ENCODE peak calls at places on chromosomes 1 and 21, in nine cellular contexts. U, D, K, Z, S, G, J, R and M are unnamed samples.

GRCh38 chr1:111290640-111291039 is at the start of gene CHIA:
- DNase-seq in U (no peak), D (no peak), K (no peak), Z (no peak), S (no peak), G (peak), J (no peak), R (no peak), M (no peak)

GRCh38 chr1:218259339-218259738 is 25.8 kb upstream of the RRP15 start:
- DNase-seq in U (no peak), D (no peak), K (no peak), Z (no peak), S (no peak), G (no peak), J (no peak), R (no peak), M (no peak)

GRCh38 chr1:116168277-116169032 is 57.3 kb downstream of the MAB21L3 start:
- DNase-seq in U (peak), D (peak), K (peak), Z (peak), S (peak), G (no peak), J (peak), R (peak), M (peak)

GRCh38 chr1:195604287-195604686 is 1004.0 kb downstream of the KCNT2 start:
- DNase-seq in U (no peak), D (peak), K (no peak), Z (no peak), S (no peak), G (peak), J (no peak), R (no peak), M (no peak)

GRCh38 chr21:37800496-37801061 is 115.7 kb downstream of the KCNJ6 start:
- DNase-seq in U (no peak), D (no peak), K (no peak), Z (no peak), S (no peak), G (no peak), J (no peak), R (no peak), M (no peak)

GRCh38 chr1:53542551-53542950 is 83.4 kb downstream of the DMRTB1 start:
- DNase-seq in U (no peak), D (no peak), K (no peak), Z (no peak), S (no peak), G (no peak), J (no peak), R (no peak), M (no peak)

GRCh38 chr1:154809436-154810413 is 60.4 kb downstream of the KCNN3 start:
- DNase-seq in U (no peak), D (peak), K (peak), Z (no peak), S (no peak), G (peak), J (no peak), R (no peak), M (peak)

GRCh38 chr1:5692649-5693048 is 299.6 kb downstream of the NPHP4 start:
- DNase-seq in U (no peak), D (no peak), K (no peak), Z (no peak), S (no peak), G (no peak), J (no peak), R (no peak), M (no peak)

GRCh38 chr1:43427524-43427923 is 26.2 kb downstream of the HYI start:
- DNase-seq in U (no peak), D (no peak), K (no peak), Z (no peak), S (no peak), G (no peak), J (no peak), R (no peak), M (no peak)

GRCh38 chr1:61056674-61057439 is 25.5 kb upstream of the NFIA start:
- DNase-seq in U (no peak), D (peak), K (peak), Z (no peak), S (no peak), G (peak), J (peak), R (peak), M (peak)

GRCh38 chr1:32989160-32989894 is 24.7 kb upstream of the RNF19B start:
- DNase-seq in U (no peak), D (peak), K (peak), Z (no peak), S (no peak), G (peak), J (peak), R (peak), M (peak)

GRCh38 chr1:157407917-157408525 is 144.3 kb downstream of the FCRL5 start:
- DNase-seq in U (no peak), D (no peak), K (no peak), Z (no peak), S (no peak), G (no peak), J (no peak), R (no peak), M (no peak)

GRCh38 chr1:193701729-193702128 is 515.3 kb upstream of the B3GALT2 start:
- DNase-seq in U (no peak), D (no peak), K (no peak), Z (no peak), S (no peak), G (no peak), J (no peak), R (no peak), M (no peak)

GRCh38 chr1:25786887-25787286 is 13.1 kb upstream of the SELENON start:
- DNase-seq in U (no peak), D (peak), K (no peak), Z (no peak), S (no peak), G (peak), J (no peak), R (no peak), M (no peak)

GRCh38 chr1:56415258-56415657 is 164.1 kb downstream of the PLPP3 start:
- DNase-seq in U (no peak), D (no peak), K (no peak), Z (no peak), S (no peak), G (peak), J (no peak), R (no peak), M (no peak)

GRCh38 chr1:205068457-205069035 is 15.7 kb downstream of the TMEM81 start:
- DNase-seq in U (no peak), D (no peak), K (no peak), Z (no peak), S (no peak), G (no peak), J (no peak), R (no peak), M (no peak)

GRCh38 chr1:245809361-245809760 is 654.6 kb downstream of the KIF26B start:
- DNase-seq in U (no peak), D (no peak), K (no peak), Z (no peak), S (no peak), G (no peak), J (no peak), R (no peak), M (no peak)

GRCh38 chr1:16617778-16618580 is 4.6 kb upstream of the NBPF1 start:
- DNase-seq in U (no peak), D (no peak), K (peak), Z (no peak), S (no peak), G (no peak), J (no peak), R (no peak), M (no peak)

GRCh38 chr1:115545791-115546733 is 95.7 kb upstream of the VANGL1 start:
- DNase-seq in U (no peak), D (peak), K (peak), Z (peak), S (no peak), G (peak), J (peak), R (no peak), M (peak)

GRCh38 chr1:202208458-202208857 is 14.9 kb downstream of the LGR6 start:
- DNase-seq in U (no peak), D (no peak), K (no peak), Z (no peak), S (no peak), G (no peak), J (no peak), R (no peak), M (no peak)

GRCh38 chr1:47201179-47201578 is 11.3 kb upstream of the PDZK1IP1 start:
- DNase-seq in U (no peak), D (peak), K (no peak), Z (no peak), S (no peak), G (no peak), J (no peak), R (no peak), M (no peak)

GRCh38 chr1:245380790-245381535 is 226.2 kb downstream of the KIF26B start:
- DNase-seq in U (no peak), D (no peak), K (no peak), Z (peak), S (no peak), G (no peak), J (no peak), R (no peak), M (peak)

GRCh38 chr1:93353286-93353685 is 7.6 kb downstream of the DR1 start:
- DNase-seq in U (no peak), D (no peak), K (no peak), Z (no peak), S (no peak), G (no peak), J (no peak), R (no peak), M (no peak)

GRCh38 chr1:14804626-14805025 is 206.1 kb downstream of the KAZN start:
- DNase-seq in U (no peak), D (no peak), K (peak), Z (peak), S (no peak), G (peak), J (no peak), R (no peak), M (peak)

GRCh38 chr1:26181586-26182371 is 4.5 kb downstream of the CNKSR1 start:
- DNase-seq in U (no peak), D (no peak), K (no peak), Z (no peak), S (no peak), G (peak), J (no peak), R (no peak), M (no peak)

GRCh38 chr1:15954316-15954715 is 21.6 kb downstream of the ZBTB17 start:
- DNase-seq in U (no peak), D (no peak), K (no peak), Z (no peak), S (no peak), G (no peak), J (no peak), R (no peak), M (no peak)

GRCh38 chr1:46747683-46748288 is 28.9 kb upstream of the EFCAB14 start:
- DNase-seq in U (no peak), D (peak), K (no peak), Z (peak), S (no peak), G (peak), J (peak), R (no peak), M (peak)

GRCh38 chr1:234125283-234125682 is 220.8 kb downstream of the SLC35F3 start:
- DNase-seq in U (peak), D (no peak), K (peak), Z (peak), S (peak), G (peak), J (no peak), R (peak), M (peak)

GRCh38 chr1:46394872-46395465 is 852 bp downstream of the FAAH start:
- DNase-seq in U (no peak), D (no peak), K (no peak), Z (no peak), S (no peak), G (no peak), J (peak), R (no peak), M (no peak)

GRCh38 chr1:113849072-113849471 is 22.4 kb downstream of the PTPN22 start:
- DNase-seq in U (no peak), D (no peak), K (no peak), Z (no peak), S (no peak), G (no peak), J (no peak), R (no peak), M (no peak)

GRCh38 chr1:10965621-10966226 is 46.7 kb upstream of the TARDBP start:
- DNase-seq in U (no peak), D (no peak), K (no peak), Z (no peak), S (no peak), G (no peak), J (no peak), R (peak), M (no peak)

GRCh38 chr1:51957618-51958017 is 32.9 kb downstream of the RAB3B start:
- DNase-seq in U (no peak), D (no peak), K (no peak), Z (no peak), S (no peak), G (no peak), J (no peak), R (no peak), M (peak)

GRCh38 chr1:39228263-39228662 is 23.8 kb downstream of the MACF1 start:
- DNase-seq in U (no peak), D (no peak), K (no peak), Z (no peak), S (no peak), G (no peak), J (no peak), R (no peak), M (no peak)

GRCh38 chr1:155648207-155649147 is 38.5 kb downstream of the MSTO1 start:
- DNase-seq in U (no peak), D (peak), K (no peak), Z (no peak), S (no peak), G (peak), J (peak), R (no peak), M (peak)

GRCh38 chr1:204448991-204449390 is 37.4 kb upstream of the PPP1R15B start:
- DNase-seq in U (no peak), D (no peak), K (no peak), Z (no peak), S (no peak), G (no peak), J (no peak), R (no peak), M (no peak)

GRCh38 chr21:44601596-44602473 is 1.4 kb downstream of the KRTAP10-7 start:
- DNase-seq in U (no peak), D (no peak), K (no peak), Z (no peak), S (no peak), G (no peak), J (no peak), R (no peak), M (no peak)

GRCh38 chr1:12279728-12280469 is 50.1 kb downstream of the VPS13D start:
- DNase-seq in U (no peak), D (no peak), K (no peak), Z (no peak), S (no peak), G (no peak), J (no peak), R (no peak), M (no peak)

GRCh38 chr1:109488201-109488600 is 4.5 kb downstream of the ATXN7L2 start:
- DNase-seq in U (no peak), D (no peak), K (no peak), Z (no peak), S (no peak), G (no peak), J (no peak), R (no peak), M (no peak)